ENCODE peak calls at places on chromosomes 3 and 15, in ten cellular contexts. W, G, K, E, T, S, B, U, P and A are unnamed samples.

GRCh38 chr15:90790057-90790456 is 72.9 kb downstream of the BLM start:
- DNase-seq in E (no peak), U (no peak), B (no peak), W (no peak), G (no peak), K (no peak), T (no peak), S (no peak), P (no peak), A (no peak)

GRCh38 chr3:176799675-176800074 is 397.6 kb downstream of the TBL1XR1 start:
- DNase-seq in P (no peak), G (no peak), K (no peak), S (no peak), T (no peak), E (no peak), U (no peak), B (no peak), W (no peak), A (no peak)

GRCh38 chr3:100518983-100519382 is 26.6 kb downstream of the TMEM45A start:
- DNase-seq in P (peak; percentile 82), B (no peak), K (peak; percentile 62), E (peak; percentile 42), U (no peak), S (peak; percentile 54), G (no peak), W (no peak), T (no peak), A (no peak)

GRCh38 chr3:174158674-174159073 is 700.5 kb upstream of the NAALADL2 start:
- DNase-seq in W (no peak), K (no peak), P (no peak), U (no peak), S (no peak), T (no peak), G (no peak), E (no peak), B (no peak), A (peak; percentile 42)

GRCh38 chr3:83953417-83954089 is 1005.2 kb upstream of the CADM2 start:
- DNase-seq in E (no peak), S (peak; percentile 14), P (no peak), T (no peak), G (no peak), U (no peak), K (no peak), B (no peak), W (no peak), A (peak; percentile 56)

GRCh38 chr3:84724877-84725276 is 233.9 kb upstream of the CADM2 start:
- DNase-seq in U (no peak), B (no peak), G (no peak), K (peak; percentile 87), E (no peak), T (no peak), P (peak; percentile 43), S (peak; percentile 88), W (no peak), A (peak; percentile 48)

GRCh38 chr3:50610181-50610971 is 1.2 kb downstream of the CISH start:
- DNase-seq in G (peak; percentile 74), K (no peak), T (no peak), E (no peak), P (no peak), W (peak; percentile 84), U (peak; percentile 89), B (no peak), S (no peak), A (no peak)

GRCh38 chr3:167913218-167913902 is 177.8 kb downstream of the SERPINI1 start:
- DNase-seq in T (peak; percentile 54), U (no peak), E (no peak), G (peak; percentile 43), B (no peak), K (peak; percentile 36), S (peak; percentile 43), P (peak; percentile 73), W (no peak), A (peak; percentile 3)

GRCh38 chr3:16069149-16069922 is 105.1 kb upstream of the GALNT15 start:
- DNase-seq in W (no peak), K (peak; percentile 96), E (no peak), B (no peak), U (no peak), G (no peak), S (peak; percentile 99), P (peak; percentile 79), T (peak; percentile 79), A (peak; percentile 81)

GRCh38 chr3:97269202-97269601 is 454.8 kb downstream of the EPHA6 start:
- DNase-seq in T (no peak), K (no peak), B (no peak), U (no peak), E (no peak), P (no peak), W (no peak), S (no peak), G (no peak), A (no peak)

GRCh38 chr3:97264180-97264579 is 449.8 kb downstream of the EPHA6 start:
- DNase-seq in U (no peak), T (no peak), S (no peak), E (no peak), P (no peak), B (no peak), G (no peak), W (no peak), K (no peak), A (no peak)

DNA sequence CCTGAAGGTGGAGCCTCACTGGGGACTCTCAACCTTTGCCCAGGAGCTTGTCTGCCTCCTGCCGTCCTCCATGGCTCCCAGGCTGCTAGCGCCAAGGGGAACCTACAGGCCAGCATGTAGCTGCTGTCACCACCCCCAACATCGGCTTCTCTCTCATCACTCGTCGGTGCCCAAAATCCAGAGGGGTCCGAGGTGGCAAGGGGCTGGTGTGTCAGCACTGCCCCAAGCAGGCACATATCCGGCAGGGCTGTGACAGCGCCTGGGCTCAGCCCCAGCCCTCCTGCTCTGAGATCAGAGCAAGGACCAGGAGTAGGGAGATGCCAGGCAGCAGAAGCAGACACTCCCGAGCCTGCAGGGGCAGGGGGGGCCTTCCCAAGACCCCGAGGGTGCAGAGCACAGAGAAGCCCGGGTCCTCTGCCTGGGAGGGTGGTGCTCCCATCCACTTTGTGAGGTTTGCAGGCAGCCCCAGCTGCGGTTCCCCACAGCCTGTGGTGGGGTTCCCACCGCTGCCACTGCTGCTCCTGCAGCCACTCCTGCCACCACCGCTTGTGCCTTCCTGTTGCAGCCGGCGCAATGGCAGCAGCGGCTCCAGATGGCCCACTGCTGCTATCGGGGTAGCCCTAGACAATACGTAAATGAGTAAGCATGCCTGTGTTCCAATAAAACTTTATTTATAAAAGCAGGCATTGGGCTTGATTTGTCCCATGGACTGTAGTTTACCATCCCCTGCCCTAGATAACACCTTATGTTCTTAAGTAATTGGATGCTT is 451.0 kb downstream of the EPHA6 start:
- DNase-seq in E (no peak), P (no peak), U (no peak), B (no peak), K (no peak), T (no peak), G (no peak), W (no peak), S (no peak), A (no peak)
- H3K4me3 ChIP-seq in E (no peak overlapping the region), P (no peak overlapping the region), U (no peak overlapping the region), B (no peak overlapping the region), K (no peak overlapping the region), T (no peak overlapping the region), G (no peak overlapping the region), W (no peak overlapping the region), S (no peak overlapping the region), A (no peak overlapping the region)

GRCh38 chr3:159853506-159853864 is 135.2 kb upstream of the IL12A start:
- DNase-seq in K (no peak), E (no peak), G (no peak), W (no peak), P (no peak), B (no peak), S (no peak), U (no peak), T (no peak), A (no peak)
- H3K4me3 ChIP-seq in K (peak overlapping the region; percentile 9), E (no peak overlapping the region), G (peak overlapping the region; percentile 34), W (peak overlapping the region; percentile 22), P (peak overlapping the region; percentile 51), B (no peak overlapping the region), S (peak overlapping the region; percentile 48), U (no peak overlapping the region), T (peak overlapping the region; percentile 44), A (no peak overlapping the region)

GRCh38 chr15:84740691-84741090 is 7.7 kb upstream of the ZNF592 start:
- DNase-seq in U (no peak), W (no peak), T (no peak), B (no peak), G (no peak), S (no peak), P (no peak), K (no peak), E (no peak), A (no peak)

GRCh38 chr15:84737005-84737404 is 11.4 kb upstream of the ZNF592 start:
- DNase-seq in T (no peak), U (no peak), P (no peak), G (no peak), W (no peak), S (no peak), E (no peak), B (no peak), K (no peak), A (no peak)

GRCh38 chr15:84731774-84732173 is 15.8 kb upstream of the SEC11A start:
- DNase-seq in G (no peak), W (no peak), S (peak; percentile 96), P (peak; percentile 75), B (no peak), U (no peak), E (no peak), K (peak; percentile 70), T (peak; percentile 22), A (no peak)

GRCh38 chr15:84736375-84736774 is 12.0 kb upstream of the ZNF592 start:
- DNase-seq in S (no peak), P (no peak), E (no peak), U (no peak), G (no peak), W (no peak), B (peak; percentile 9), T (no peak), K (no peak), A (no peak)

DNA sequence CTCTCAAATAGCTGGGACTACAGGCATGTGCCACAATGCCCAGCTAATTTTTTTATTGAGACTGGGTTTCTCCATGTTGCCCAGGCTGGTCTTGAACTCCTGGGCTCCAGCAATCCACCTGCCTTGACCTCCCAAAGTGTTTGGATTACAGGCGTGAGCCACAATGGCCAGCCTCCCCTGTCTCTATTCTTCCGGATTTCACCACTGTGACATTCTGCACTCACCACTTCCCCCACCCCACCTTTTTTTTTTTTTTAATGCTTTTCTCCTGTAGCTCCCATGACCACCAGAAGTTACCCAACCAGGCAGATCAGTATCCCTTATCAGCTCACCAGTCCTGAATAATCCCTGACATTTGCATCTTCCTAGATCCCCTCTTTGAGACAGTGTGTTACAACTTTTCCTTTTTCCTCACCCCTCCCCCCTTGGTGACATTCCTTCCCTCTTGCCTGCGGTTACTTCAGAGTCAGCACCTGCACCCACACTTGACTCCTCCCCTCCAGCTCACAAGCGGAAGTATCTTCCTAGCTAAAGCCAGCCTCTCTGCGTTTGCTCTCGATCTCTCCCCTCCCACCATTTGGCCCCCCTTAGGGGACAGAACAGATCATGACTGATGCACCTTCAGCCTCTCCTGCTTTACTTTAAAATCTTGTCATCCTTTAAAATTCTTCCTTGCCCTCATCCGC is 13.5 kb upstream of the ZNF592 start:
- DNase-seq in G (peak; percentile 80), K (peak; percentile 21), P (no peak), B (peak; percentile 62), T (peak; percentile 51), W (peak; percentile 78), U (peak; percentile 91), E (peak; percentile 64), S (peak; percentile 83), A (no peak)
- H3K4me3 ChIP-seq in G (peak overlapping the region; percentile 33), K (no peak overlapping the region), P (no peak overlapping the region), B (peak overlapping the region; percentile 15), T (no peak overlapping the region), W (peak overlapping the region; percentile 29), U (peak overlapping the region; percentile 19), E (no peak overlapping the region), S (no peak overlapping the region), A (peak overlapping the region; percentile 39)

GRCh38 chr3:148614463-148614862 is 83.2 kb upstream of the AGTR1 start:
- DNase-seq in E (no peak), B (no peak), W (no peak), T (no peak), S (no peak), K (no peak), U (no peak), G (no peak), P (no peak), A (no peak)
- H3K4me3 ChIP-seq in E (no peak overlapping the region), B (no peak overlapping the region), W (no peak overlapping the region), T (no peak overlapping the region), S (no peak overlapping the region), K (no peak overlapping the region), U (no peak overlapping the region), G (no peak overlapping the region), P (no peak overlapping the region), A (no peak overlapping the region)